ENCODE peak calls at places on chromosomes 5 and 9, in nine cellular contexts. O is heart left ventricle, V is mammary epithelial cell, I is HFF-Myc, S is transverse colon, E is kidney, D is kidney epithelial cell, U is neural progenitor cell, K is A549. P is an unnamed sample.

GRCh38 chr9:124770359-124771020 is 621 bp downstream of the NR6A1 start:
- DNase-seq in O (no peak), V (no peak), I (no peak), S (peak; percentile 46), E (peak; percentile 87), D (no peak), U (peak; percentile 78), K (peak; percentile 54), P (no peak)

GRCh38 chr5:107487056-107487461 is 183.7 kb downstream of the EFNA5 start:
- DNase-seq in O (no peak), V (no peak), I (no peak), S (no peak), E (no peak), D (no peak), U (no peak), K (no peak), P (no peak)

GRCh38 chr5:130286971-130287370 is 382.7 kb downstream of the CHSY3 start:
- DNase-seq in O (no peak), V (no peak), I (no peak), S (no peak), E (no peak), D (no peak), U (no peak), K (no peak), P (no peak)

GRCh38 chr5:158589939-158590338 is 509.8 kb downstream of the EBF1 start:
- DNase-seq in O (no peak), V (no peak), I (peak; percentile 56), S (no peak), E (no peak), D (no peak), U (no peak), K (no peak), P (no peak)

GRCh38 chr9:133162802-133163558 is 734 bp downstream of the GBGT1 start:
- DNase-seq in O (no peak), V (no peak), I (no peak), S (no peak), E (peak; percentile 80), D (no peak), U (peak; percentile 28), K (no peak), P (no peak)

GRCh38 chr9:15142903-15143534 is 164.0 kb downstream of the TTC39B start:
- DNase-seq in O (no peak), V (no peak), I (peak; percentile 29), S (no peak), E (no peak), D (no peak), U (peak; percentile 69), K (peak; percentile 62), P (no peak)

GRCh38 chr5:146516151-146516475 is at the start of gene GPR151:
- DNase-seq in O (no peak), V (no peak), I (no peak), S (no peak), E (no peak), D (no peak), U (no peak), K (no peak), P (no peak)

GRCh38 chr5:61228229-61228628 is 66.0 kb upstream of the SMIM15 start:
- DNase-seq in O (no peak), V (no peak), I (no peak), S (no peak), E (no peak), D (no peak), U (no peak), K (no peak), P (no peak)

GRCh38 chr5:601771-602465 is 10.2 kb upstream of the CEP72 start:
- DNase-seq in O (peak; percentile 25), V (no peak), I (no peak), S (no peak), E (no peak), D (no peak), U (no peak), K (no peak), P (no peak)

GRCh38 chr9:75108571-75108970 is 20.3 kb downstream of the OSTF1 start:
- DNase-seq in O (peak; percentile 52), V (no peak), I (no peak), S (peak; percentile 39), E (peak; percentile 80), D (no peak), U (no peak), K (no peak), P (no peak)

GRCh38 chr5:98934581-98934980 is 5.8 kb upstream of the CHD1 start:
- DNase-seq in O (no peak), V (peak; percentile 47), I (no peak), S (no peak), E (no peak), D (no peak), U (no peak), K (no peak), P (no peak)

GRCh38 chr5:76788362-76788761 is 30.5 kb upstream of the F2RL1 start:
- DNase-seq in O (no peak), V (no peak), I (no peak), S (peak; percentile 65), E (no peak), D (no peak), U (no peak), K (no peak), P (no peak)

GRCh38 chr9:134630861-134631260 is 10.7 kb upstream of the COL5A1 start:
- DNase-seq in O (peak; percentile 9), V (no peak), I (no peak), S (no peak), E (no peak), D (no peak), U (no peak), K (no peak), P (no peak)

GRCh38 chr9:113652355-113653152 is 189.0 kb downstream of the RGS3 start:
- DNase-seq in O (no peak), V (peak; percentile 72), I (no peak), S (no peak), E (no peak), D (no peak), U (no peak), K (no peak), P (no peak)

GRCh38 chr9:104927912-104928740 is at the start of gene ABCA1:
- DNase-seq in O (peak; percentile 93), V (peak; percentile 69), I (peak; percentile 41), S (peak; percentile 95), E (peak; percentile 96), D (peak; percentile 64), U (peak; percentile 94), K (peak; percentile 79), P (no peak)

GRCh38 chr5:106152569-106152968 is 1518.2 kb downstream of the EFNA5 start:
- DNase-seq in O (no peak), V (no peak), I (no peak), S (no peak), E (no peak), D (no peak), U (no peak), K (no peak), P (no peak)

DNA sequence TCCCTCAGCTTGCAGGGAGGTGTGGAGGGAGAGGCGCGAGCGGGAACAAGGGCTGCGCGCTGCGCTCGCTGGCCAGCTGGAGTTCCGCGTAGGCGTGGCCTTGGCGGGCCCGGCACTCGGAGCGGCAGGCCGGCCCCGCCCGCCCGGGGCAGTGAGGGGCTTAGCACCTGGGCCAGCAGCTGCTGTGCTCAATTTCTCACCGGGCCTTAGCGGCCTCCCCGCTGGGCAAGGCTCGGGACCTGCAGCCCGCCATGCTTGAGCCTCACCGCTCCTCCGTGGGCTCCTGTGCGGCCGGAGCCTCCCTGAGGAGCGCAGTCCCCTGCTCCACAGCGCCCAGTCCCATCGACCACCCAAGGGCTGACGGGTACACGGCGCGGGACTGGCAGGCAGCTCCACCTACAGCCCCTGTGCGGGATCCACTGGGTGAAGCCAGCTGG is 1516.4 kb downstream of the EFNA5 start:
- DNase-seq in O (no peak), V (no peak), I (no peak), S (no peak), E (peak; percentile 62), D (no peak), U (peak; percentile 24), K (no peak), P (no peak)
- H3K4me3 ChIP-seq in O (no peak overlapping the region), V (no peak overlapping the region), I (no peak overlapping the region), S (no peak overlapping the region), E (no peak overlapping the region), D (no peak overlapping the region), U (no peak overlapping the region), K (no peak overlapping the region), P (no peak overlapping the region)

GRCh38 chr5:171336486-171337206 is 27.6 kb downstream of the TLX3 start:
- DNase-seq in O (no peak), V (peak; percentile 54), I (peak; percentile 11), S (peak; percentile 20), E (peak; percentile 67), D (peak; percentile 4), U (peak; percentile 73), K (peak; percentile 32), P (peak; percentile 5)

GRCh38 chr5:171340491-171340890 is 31.4 kb downstream of the TLX3 start:
- DNase-seq in O (no peak), V (no peak), I (no peak), S (no peak), E (no peak), D (no peak), U (no peak), K (no peak), P (no peak)

GRCh38 chr5:171335616-171336015 is 26.6 kb downstream of the TLX3 start:
- DNase-seq in O (no peak), V (no peak), I (no peak), S (no peak), E (no peak), D (no peak), U (no peak), K (no peak), P (no peak)

GRCh38 chr5:171340042-171340441 is 31.0 kb downstream of the TLX3 start:
- DNase-seq in O (no peak), V (no peak), I (no peak), S (no peak), E (no peak), D (no peak), U (no peak), K (no peak), P (no peak)

DNA sequence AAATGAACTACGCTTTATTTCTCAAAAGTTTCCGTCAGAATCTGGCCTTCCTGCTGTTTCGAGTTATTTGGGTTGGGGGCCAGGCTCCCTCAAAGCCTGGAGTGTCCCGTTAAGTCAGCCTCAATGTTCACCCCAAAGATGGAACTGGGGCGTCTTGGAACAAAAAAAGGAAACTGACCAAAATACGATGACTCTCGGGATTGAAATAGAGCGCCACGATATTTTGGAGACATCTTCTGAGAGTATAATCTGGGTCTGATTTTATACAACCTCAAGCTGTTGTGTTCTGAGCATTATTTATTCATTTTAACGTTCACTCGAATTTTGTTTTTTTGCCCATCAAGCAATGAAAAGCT is 28.1 kb downstream of the TLX3 start:
- DNase-seq in O (no peak), V (no peak), I (no peak), S (no peak), E (no peak), D (no peak), U (no peak), K (no peak), P (no peak)
- TF ChIP-seq CTCF in O (no peak), V (no peak), I (no peak), S (no peak), E (no peak), D (no peak), U (no peak), K (no peak), P (no peak)

GRCh38 chr9:37029776-37030590 is 4.1 kb downstream of the PAX5 start:
- DNase-seq in O (no peak), V (peak; percentile 46), I (no peak), S (no peak), E (no peak), D (no peak), U (peak; percentile 57), K (no peak), P (no peak)
- H3K4me3 ChIP-seq in O (no peak overlapping the region), V (peak overlapping the region; percentile 2), I (no peak overlapping the region), S (no peak overlapping the region), E (no peak overlapping the region), D (no peak overlapping the region), U (peak overlapping the region; percentile 44), K (no peak overlapping the region), P (no peak overlapping the region)

GRCh38 chr5:149614034-149614907 is 33.0 kb downstream of the ARHGEF37 start:
- DNase-seq in O (no peak), V (no peak), I (no peak), S (no peak), E (no peak), D (no peak), U (no peak), K (no peak), P (no peak)
- TF ChIP-seq CTCF in O (no peak), V (no peak), I (no peak), S (no peak), E (no peak), D (no peak), U (no peak), K (no peak), P (no peak)